ENCODE peak calls at places on chromosomes 5 and 9, in four cellular contexts. O, M, A and Y are unnamed samples.

GRCh38 chr9:91966503-91966902 is 16.5 kb upstream of the ROR2 start:
- DNase-seq in A (peak), O (no peak), M (no peak), Y (no peak)

GRCh38 chr5:59099995-59100345 is 517.1 kb downstream of the RAB3C start:
- DNase-seq in M (no peak), O (no peak), A (no peak), Y (no peak)

GRCh38 chr9:121651014-121651294 is 480 bp upstream of the DAB2IP start:
- DNase-seq in M (no peak), O (no peak), A (no peak), Y (no peak)

GRCh38 chr9:111937781-111938426 is 41.3 kb downstream of the UGCG start:
- DNase-seq in O (no peak), M (no peak), A (peak), Y (peak)

GRCh38 chr5:142106061-142106460 is 2.5 kb upstream of the NDFIP1 start:
- DNase-seq in A (no peak), M (no peak), O (no peak), Y (no peak)

GRCh38 chr9:136345281-136346156 is 18.0 kb downstream of the DNLZ start:
- DNase-seq in A (no peak), O (peak), M (peak), Y (no peak)

GRCh38 chr5:107704686-107705389 is 34.1 kb upstream of the EFNA5 start:
- DNase-seq in A (no peak), O (no peak), M (no peak), Y (peak)

GRCh38 chr5:146032911-146033310 is 72.5 kb downstream of the PLAC8L1 start:
- DNase-seq in O (no peak), A (no peak), M (no peak), Y (peak)

GRCh38 chr5:157750320-157750719 is 6.8 kb downstream of the LSM11 start:
- DNase-seq in O (no peak), A (peak), M (no peak), Y (peak)

GRCh38 chr9:132877818-132878694 is at the start of gene AK8:
- DNase-seq in O (peak), M (peak), A (peak), Y (peak)

GRCh38 chr9:134381671-134382505 is 55.6 kb downstream of the RXRA start:
- DNase-seq in O (no peak), M (no peak), A (no peak), Y (peak)

GRCh38 chr5:30405821-30406220 is 787.7 kb upstream of the CDH6 start:
- DNase-seq in M (no peak), A (peak), O (no peak), Y (peak)

GRCh38 chr5:758698-759053 is 25.9 kb downstream of the ZDHHC11B start:
- DNase-seq in O (no peak), A (no peak), M (no peak), Y (no peak)

GRCh38 chr5:65459995-65460394 is 21.7 kb downstream of the ADAMTS6 start:
- DNase-seq in M (no peak), O (no peak), A (no peak), Y (no peak)

GRCh38 chr5:40240111-40240510 is 439.6 kb upstream of the PTGER4 start:
- DNase-seq in O (no peak), M (no peak), A (peak), Y (no peak)

GRCh38 chr9:79955300-79955699 is 383.5 kb downstream of the TLE4 start:
- DNase-seq in M (no peak), O (no peak), A (no peak), Y (no peak)

GRCh38 chr5:142685418-142686209 is at the start of gene FGF1:
- DNase-seq in M (no peak), O (no peak), A (no peak), Y (peak)

GRCh38 chr9:36572515-36573418 is at the start of gene MELK:
- DNase-seq in M (peak), O (peak), A (peak), Y (peak)

GRCh38 chr9:133737071-133737773 is 930 bp downstream of the SARDH start:
- DNase-seq in O (peak), M (no peak), A (no peak), Y (no peak)

GRCh38 chr9:92177591-92177990 is 62.4 kb upstream of the SPTLC1 start:
- DNase-seq in O (no peak), M (no peak), A (no peak), Y (no peak)

GRCh38 chr9:91060520-91061343 is 259.1 kb downstream of the SYK start:
- DNase-seq in M (peak), O (no peak), A (peak), Y (peak)

GRCh38 chr9:69946800-69947437 is 96.7 kb upstream of the MAMDC2 start:
- DNase-seq in M (peak), O (no peak), A (peak), Y (peak)

GRCh38 chr5:180138976-180139730 is 67.6 kb upstream of the RNF130 start:
- DNase-seq in O (no peak), M (no peak), A (no peak), Y (no peak)

GRCh38 chr5:134101686-134102439 is 12.6 kb upstream of the TCF7 start:
- DNase-seq in O (peak), M (no peak), A (no peak), Y (no peak)
- H2AFZ ChIP-seq in O (peak), M (no peak), A (peak), Y (peak)

GRCh38 chr5:72752909-72753308 is 63.6 kb upstream of the TNPO1 start:
- DNase-seq in A (no peak), M (no peak), O (no peak), Y (no peak)

GRCh38 chr5:72746736-72747135 is 69.7 kb upstream of the TNPO1 start:
- DNase-seq in M (no peak), A (peak), O (no peak), Y (peak)

GRCh38 chr5:72747826-72748225 is 68.6 kb upstream of the TNPO1 start:
- DNase-seq in O (no peak), M (no peak), A (no peak), Y (no peak)

GRCh38 chr5:72749362-72749997 is 67.0 kb upstream of the TNPO1 start:
- DNase-seq in A (no peak), M (no peak), O (peak), Y (no peak)
- H2AFZ ChIP-seq in A (no peak), M (no peak), O (peak), Y (no peak)

DNA sequence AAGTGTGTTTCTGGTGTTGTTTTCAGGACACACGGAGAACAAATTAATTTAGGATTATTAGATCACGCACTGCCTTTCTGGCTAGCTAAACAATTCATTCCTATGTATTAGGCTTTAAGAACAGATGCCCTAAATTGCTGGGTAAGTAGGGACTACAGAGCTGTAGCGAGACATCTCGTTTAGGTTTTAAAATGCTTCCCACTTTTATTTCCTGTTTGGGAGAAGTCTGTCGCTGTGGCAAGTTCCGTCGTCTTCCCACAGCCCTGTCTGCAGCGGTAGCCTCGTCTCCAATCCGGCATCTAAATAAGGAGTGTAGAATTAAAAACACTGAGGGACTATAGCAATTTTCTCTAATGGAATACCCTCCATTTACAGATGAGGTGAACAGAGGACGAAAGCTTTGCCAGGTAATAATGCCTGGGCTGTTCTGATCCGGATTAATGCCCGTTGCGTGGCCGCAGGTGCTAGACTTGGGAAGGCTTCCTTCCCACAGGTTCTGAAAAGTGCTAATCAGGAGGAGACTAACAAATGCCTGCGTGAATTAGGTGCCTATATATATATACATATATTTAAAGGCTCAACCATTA is 1.3 kb upstream of the TRIM36 start:
- DNase-seq in M (no peak), A (no peak), O (no peak), Y (no peak)
- H2AFZ ChIP-seq in M (peak), A (peak), O (peak), Y (peak)

DNA sequence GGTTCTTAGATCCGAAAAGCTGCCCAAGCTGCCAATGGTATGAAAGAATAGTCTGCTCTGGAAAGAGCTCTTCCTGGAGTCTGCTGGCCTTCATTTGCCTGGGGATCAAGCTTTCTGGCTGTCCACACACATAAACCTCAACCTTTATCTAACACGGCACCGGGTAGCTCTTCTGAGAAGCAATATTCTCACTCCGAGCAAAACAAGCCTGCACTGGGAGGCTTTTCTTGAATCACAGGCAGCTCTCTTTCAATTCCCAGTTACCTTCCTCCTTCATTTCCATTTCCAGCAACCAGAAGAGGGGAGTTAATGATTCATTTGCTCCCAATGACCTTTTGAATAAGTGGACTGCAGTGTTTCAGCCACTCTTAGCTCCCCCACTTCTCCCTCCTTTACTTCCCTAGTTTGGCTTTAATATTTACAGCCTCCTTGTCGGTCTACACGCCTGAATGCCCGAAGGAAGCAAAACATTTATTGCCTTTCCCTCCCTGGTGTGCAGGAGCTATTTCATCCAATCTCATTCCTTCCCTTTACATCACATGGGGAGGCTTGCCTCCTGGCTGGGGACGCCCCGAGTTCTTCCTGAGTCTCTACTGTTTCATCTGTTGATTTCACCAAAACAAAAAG is 187.1 kb downstream of the ARHGEF28 start:
- DNase-seq in M (no peak), A (no peak), O (no peak), Y (peak)
- H2AFZ ChIP-seq in M (no peak), A (no peak), O (peak), Y (no peak)

GRCh38 chr9:98054376-98054951 is 2.1 kb upstream of the NANS start:
- DNase-seq in M (no peak), A (no peak), O (no peak), Y (no peak)

GRCh38 chr9:98057095-98057799 is 715 bp downstream of the NANS start:
- DNase-seq in O (peak), M (no peak), A (peak), Y (peak)

GRCh38 chr9:98062161-98062560 is 5.6 kb downstream of the NANS start:
- DNase-seq in O (no peak), A (no peak), M (no peak), Y (no peak)

GRCh38 chr9:98056403-98057094 is at the start of gene NANS:
- DNase-seq in M (peak), O (peak), A (peak), Y (peak)
- H2AFZ ChIP-seq in M (peak), O (peak), A (peak), Y (peak)

DNA sequence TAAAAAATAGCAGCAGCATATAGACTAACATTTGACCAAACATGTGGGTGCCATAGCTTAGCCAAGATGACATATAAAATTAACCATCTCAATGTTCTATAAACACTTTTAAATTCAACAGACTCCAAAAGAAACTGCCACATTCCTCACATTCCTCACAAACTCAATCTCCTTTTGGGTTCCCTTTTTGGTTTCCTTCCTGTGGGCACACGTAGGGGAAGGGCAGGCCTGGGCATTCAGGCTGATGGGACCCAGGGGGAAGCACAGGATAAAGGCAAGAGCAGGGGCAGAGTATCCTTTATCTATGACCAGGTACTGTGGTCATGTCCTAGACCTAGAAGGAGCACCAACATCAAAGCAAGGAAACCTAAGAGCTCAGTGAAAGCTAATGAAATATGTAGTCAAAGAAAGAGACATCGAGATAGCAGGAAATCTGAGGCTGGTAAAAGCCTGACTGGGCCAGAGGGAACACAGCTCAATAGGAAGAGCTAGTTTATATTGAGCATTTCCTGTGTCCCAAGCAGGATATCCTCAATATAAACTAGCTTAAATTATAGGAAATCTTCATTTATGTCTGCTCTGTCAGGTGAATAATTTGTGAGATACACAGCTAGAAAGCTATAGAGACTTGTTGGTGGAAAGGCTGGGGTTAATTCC is 13.6 kb upstream of the ERAP1 start:
- DNase-seq in O (no peak), M (no peak), A (peak), Y (no peak)
- H2AFZ ChIP-seq in O (no peak), M (no peak), A (peak), Y (no peak)

GRCh38 chr5:151087475-151087874 is 6.6 kb upstream of the TNIP1 start:
- DNase-seq in M (no peak), O (no peak), A (peak), Y (no peak)
- H2AFZ ChIP-seq in M (no peak), O (no peak), A (no peak), Y (no peak)